ENCODE peak calls at places on chromosomes 12 and 14, in five cellular contexts. Y, A, C, S and T are unnamed samples.

GRCh38 chr12:45242180-45242579 is 26.3 kb downstream of the ANO6 start:
- DNase-seq in Y (no peak), A (no peak), C (no peak), S (no peak), T (no peak)

GRCh38 chr12:95996034-95996658 is at the start of gene HAL:
- DNase-seq in Y (no peak), A (no peak), C (no peak), S (peak), T (no peak)

GRCh38 chr12:113647048-113647447 is 175.4 kb upstream of the LHX5 start:
- DNase-seq in Y (no peak), A (no peak), C (no peak), S (no peak), T (peak)

GRCh38 chr12:8847435-8847834 is 25.0 kb downstream of the A2ML1 start:
- DNase-seq in Y (no peak), A (no peak), C (no peak), S (no peak), T (no peak)

GRCh38 chr12:26971963-26972362 is 33.7 kb downstream of the FGFR1OP2 start:
- DNase-seq in Y (no peak), A (no peak), C (peak), S (no peak), T (no peak)

GRCh38 chr14:22602853-22603252 is 4.8 kb downstream of the ABHD4 start:
- DNase-seq in Y (no peak), A (no peak), C (no peak), S (no peak), T (no peak)

GRCh38 chr14:61476737-61477410 is 155.5 kb downstream of the PRKCH start:
- DNase-seq in Y (peak), A (no peak), C (peak), S (peak), T (no peak)

GRCh38 chr12:109880938-109881337 is 597 bp upstream of the GLTP start:
- DNase-seq in Y (no peak), A (no peak), C (no peak), S (no peak), T (no peak)

GRCh38 chr12:25557830-25558436 is 4.8 kb upstream of the LMNTD1 start:
- DNase-seq in Y (peak), A (no peak), C (no peak), S (peak), T (no peak)

GRCh38 chr14:45679852-45680251 is 426.9 kb upstream of the MIS18BP1 start:
- DNase-seq in Y (peak), A (no peak), C (no peak), S (no peak), T (no peak)

GRCh38 chr14:34722723-34723545 is 8.5 kb upstream of the CFL2 start:
- DNase-seq in Y (peak), A (peak), C (peak), S (peak), T (no peak)

GRCh38 chr12:89015419-89015818 is 336.9 kb downstream of the DUSP6 start:
- DNase-seq in Y (no peak), A (no peak), C (no peak), S (no peak), T (no peak)

GRCh38 chr12:98345308-98345876 is 170.0 kb upstream of the TMPO start:
- DNase-seq in Y (no peak), A (no peak), C (no peak), S (no peak), T (no peak)

GRCh38 chr14:103713304-103714062 is 1.8 kb downstream of the XRCC3 start:
- DNase-seq in Y (no peak), A (no peak), C (no peak), S (no peak), T (no peak)

GRCh38 chr12:110934093-110934852 is 13.9 kb upstream of the MYL2 start:
- DNase-seq in Y (no peak), A (no peak), C (no peak), S (peak), T (no peak)

GRCh38 chr14:69879175-69880047 is at the start of gene SMOC1:
- DNase-seq in Y (no peak), A (peak), C (no peak), S (no peak), T (no peak)

GRCh38 chr14:100334904-100335303 is 11.8 kb downstream of the SLC25A47 start:
- DNase-seq in Y (no peak), A (no peak), C (no peak), S (no peak), T (no peak)

GRCh38 chr12:58966939-58967338 is 46.6 kb upstream of the LRIG3 start:
- DNase-seq in Y (no peak), A (no peak), C (no peak), S (no peak), T (no peak)

GRCh38 chr14:51443195-51444018 is 203.4 kb downstream of the TMX1 start:
- DNase-seq in Y (no peak), A (no peak), C (no peak), S (no peak), T (no peak)

GRCh38 chr12:6218526-6218925 is 18.3 kb downstream of the CD9 start:
- DNase-seq in Y (no peak), A (no peak), C (peak), S (no peak), T (no peak)